ENCODE peak calls at places on chromosomes 2 and 18, in eight cellular contexts. M, Y, K, P, N, A, J and W are unnamed samples.
A peak's percentile ranks its signal among the peaks of the same experiment; 100 is the strongest.

GRCh38 chr18:7980661-7981060 is 413.5 kb downstream of the PTPRM start:
- DNase-seq in M (no peak), Y (no peak), K (no peak), P (no peak), N (no peak), A (no peak), J (no peak), W (no peak)

GRCh38 chr2:120750488-120751210 is 15.0 kb downstream of the GLI2 start:
- DNase-seq in M (peak; percentile 57), Y (no peak), K (no peak), P (no peak), N (no peak), A (peak; percentile 21), J (no peak), W (no peak)

GRCh38 chr2:146806295-146807005 is 1038.4 kb upstream of the ACVR2A start:
- DNase-seq in M (no peak), Y (no peak), K (peak; percentile 28), P (no peak), N (no peak), A (peak; percentile 4), J (no peak), W (no peak)

GRCh38 chr2:18651842-18652774 is 62.7 kb upstream of the NT5C1B start:
- DNase-seq in M (no peak), Y (no peak), K (peak; percentile 63), P (no peak), N (no peak), A (peak; percentile 57), J (no peak), W (no peak)

GRCh38 chr2:234308814-234309195 is 188.1 kb downstream of the ARL4C start:
- DNase-seq in M (peak; percentile 68), Y (no peak), K (no peak), P (no peak), N (peak; percentile 76), A (peak; percentile 85), J (no peak), W (peak; percentile 51)

GRCh38 chr2:148640767-148641166 is 3.8 kb upstream of the EPC2 start:
- DNase-seq in M (no peak), Y (peak; percentile 29), K (no peak), P (peak; percentile 83), N (no peak), A (peak; percentile 25), J (no peak), W (no peak)

GRCh38 chr18:42446195-42446594 is 491.2 kb downstream of the PIK3C3 start:
- DNase-seq in M (peak; percentile 56), Y (no peak), K (peak; percentile 75), P (no peak), N (no peak), A (no peak), J (no peak), W (no peak)

GRCh38 chr2:74373189-74373588 is 6.9 kb downstream of the DCTN1 start:
- DNase-seq in M (no peak), Y (peak; percentile 39), K (no peak), P (no peak), N (no peak), A (no peak), J (peak; percentile 47), W (no peak)

GRCh38 chr2:18719978-18720775 is 130.8 kb upstream of the NT5C1B start:
- DNase-seq in M (peak; percentile 52), Y (no peak), K (peak; percentile 38), P (no peak), N (no peak), A (peak; percentile 58), J (peak; percentile 40), W (no peak)